ENCODE peak calls at places on chromosomes 4 and X, in five cellular contexts. One of them, this sample, is unnamed.

GRCh38 chrX:129577473-129577872 is 37.4 kb downstream of the OCRL start:
- DNase-seq in suprapubic skin: no peak
- DNase-seq in SJSA1: peak; percentile 58
- DNase-seq in PC-3: peak; percentile 5
- DNase-seq in CD8-positive, alpha-beta memory T cell: no peak
- DNase-seq in this sample: no peak

GRCh38 chr4:4267981-4268380 is 20.0 kb upstream of the TMEM128 start:
- DNase-seq in suprapubic skin: no peak
- DNase-seq in SJSA1: peak; percentile 66
- DNase-seq in CD8-positive, alpha-beta memory T cell: no peak
- DNase-seq in PC-3: no peak
- DNase-seq in this sample: no peak

GRCh38 chr4:144174401-144175067 is 34.0 kb upstream of the GYPA start:
- DNase-seq in CD8-positive, alpha-beta memory T cell: no peak
- DNase-seq in PC-3: peak; percentile 81
- DNase-seq in SJSA1: no peak
- DNase-seq in suprapubic skin: no peak
- DNase-seq in this sample: no peak

GRCh38 chr4:152892985-152893384 is 43.1 kb upstream of the FHDC1 start:
- DNase-seq in PC-3: no peak
- DNase-seq in SJSA1: no peak
- DNase-seq in CD8-positive, alpha-beta memory T cell: no peak
- DNase-seq in suprapubic skin: no peak
- DNase-seq in this sample: peak; percentile 62

GRCh38 chrX:13762015-13762414 is 27.5 kb downstream of the OFD1 start:
- DNase-seq in PC-3: no peak
- DNase-seq in suprapubic skin: no peak
- DNase-seq in SJSA1: no peak
- DNase-seq in CD8-positive, alpha-beta memory T cell: no peak
- DNase-seq in this sample: no peak

GRCh38 chrX:41526925-41527324 is 79.8 kb downstream of the NYX start:
- DNase-seq in CD8-positive, alpha-beta memory T cell: no peak
- DNase-seq in PC-3: peak; percentile 71
- DNase-seq in suprapubic skin: no peak
- DNase-seq in SJSA1: no peak
- DNase-seq in this sample: no peak

GRCh38 chr4:188295899-188296298 is 156.7 kb downstream of the TRIML1 start:
- DNase-seq in suprapubic skin: no peak
- DNase-seq in SJSA1: no peak
- DNase-seq in CD8-positive, alpha-beta memory T cell: no peak
- DNase-seq in PC-3: no peak
- DNase-seq in this sample: no peak

GRCh38 chr4:38241541-38241940 is 281.3 kb downstream of the PTTG2 start:
- DNase-seq in PC-3: no peak
- DNase-seq in CD8-positive, alpha-beta memory T cell: no peak
- DNase-seq in suprapubic skin: no peak
- DNase-seq in SJSA1: no peak
- DNase-seq in this sample: no peak

GRCh38 chrX:119541188-119541587 is 24.0 kb downstream of the STEEP1 start:
- DNase-seq in CD8-positive, alpha-beta memory T cell: no peak
- DNase-seq in PC-3: peak; percentile 71
- DNase-seq in suprapubic skin: no peak
- DNase-seq in SJSA1: peak; percentile 60
- DNase-seq in this sample: no peak

GRCh38 chr4:184421558-184422155 is 52.7 kb downstream of the IRF2 start:
- DNase-seq in CD8-positive, alpha-beta memory T cell: no peak
- DNase-seq in suprapubic skin: no peak
- DNase-seq in SJSA1: no peak
- DNase-seq in PC-3: no peak
- DNase-seq in this sample: no peak

GRCh38 chr4:145755802-145756201 is 75.9 kb downstream of the C4orf51 start:
- DNase-seq in SJSA1: no peak
- DNase-seq in suprapubic skin: no peak
- DNase-seq in CD8-positive, alpha-beta memory T cell: no peak
- DNase-seq in PC-3: no peak
- DNase-seq in this sample: no peak

GRCh38 chr4:130808492-130808891 is 1712.5 kb downstream of the C4orf33 start:
- DNase-seq in PC-3: peak; percentile 49
- DNase-seq in SJSA1: no peak
- DNase-seq in suprapubic skin: no peak
- DNase-seq in CD8-positive, alpha-beta memory T cell: no peak
- DNase-seq in this sample: no peak

GRCh38 chrX:123779908-123780396 is 47.1 kb upstream of the THOC2 start:
- DNase-seq in CD8-positive, alpha-beta memory T cell: no peak
- DNase-seq in PC-3: peak; percentile 56
- DNase-seq in SJSA1: no peak
- DNase-seq in suprapubic skin: no peak
- DNase-seq in this sample: peak; percentile 32

GRCh38 chrX:24100713-24101112 is 46.0 kb downstream of the EIF2S3 start:
- DNase-seq in SJSA1: no peak
- DNase-seq in PC-3: no peak
- DNase-seq in suprapubic skin: no peak
- DNase-seq in CD8-positive, alpha-beta memory T cell: no peak
- DNase-seq in this sample: no peak

GRCh38 chr4:145812902-145813301 is 125.7 kb downstream of the ZNF827 start:
- DNase-seq in suprapubic skin: no peak
- DNase-seq in SJSA1: peak; percentile 56
- DNase-seq in PC-3: peak; percentile 92
- DNase-seq in CD8-positive, alpha-beta memory T cell: no peak
- DNase-seq in this sample: no peak

GRCh38 chr4:184348311-184349233 is 125.8 kb downstream of the IRF2 start:
- DNase-seq in SJSA1: no peak
- DNase-seq in CD8-positive, alpha-beta memory T cell: no peak
- DNase-seq in PC-3: no peak
- DNase-seq in suprapubic skin: no peak
- DNase-seq in this sample: peak; percentile 88

GRCh38 chrX:56798866-56799864 is 70.1 kb downstream of the NBDY start:
- DNase-seq in SJSA1: peak; percentile 9
- DNase-seq in PC-3: no peak
- DNase-seq in CD8-positive, alpha-beta memory T cell: no peak
- DNase-seq in suprapubic skin: peak; percentile 46
- DNase-seq in this sample: peak; percentile 34

GRCh38 chrX:77447339-77448149 is at the start of gene FGF16:
- DNase-seq in PC-3: no peak
- DNase-seq in suprapubic skin: peak; percentile 61
- DNase-seq in SJSA1: no peak
- DNase-seq in CD8-positive, alpha-beta memory T cell: no peak
- DNase-seq in this sample: no peak

GRCh38 chr4:8552581-8553205 is 27.5 kb upstream of the GPR78 start:
- DNase-seq in SJSA1: no peak
- DNase-seq in CD8-positive, alpha-beta memory T cell: no peak
- DNase-seq in PC-3: no peak
- DNase-seq in suprapubic skin: no peak
- DNase-seq in this sample: no peak

GRCh38 chrX:130952266-130953043 is 49.4 kb upstream of the ENOX2 start:
- DNase-seq in CD8-positive, alpha-beta memory T cell: no peak
- DNase-seq in suprapubic skin: no peak
- DNase-seq in SJSA1: no peak
- DNase-seq in PC-3: no peak
- DNase-seq in this sample: no peak

GRCh38 chrX:152656890-152657289 is 19.2 kb downstream of the GABRQ start:
- DNase-seq in PC-3: no peak
- DNase-seq in SJSA1: no peak
- DNase-seq in CD8-positive, alpha-beta memory T cell: no peak
- DNase-seq in suprapubic skin: no peak
- DNase-seq in this sample: no peak

GRCh38 chrX:68684291-68684918 is 36.9 kb downstream of the STARD8 start:
- DNase-seq in SJSA1: no peak
- DNase-seq in CD8-positive, alpha-beta memory T cell: no peak
- DNase-seq in suprapubic skin: no peak
- DNase-seq in PC-3: no peak
- DNase-seq in this sample: no peak

GRCh38 chr4:166078956-166079355 is 205.9 kb downstream of the TLL1 start:
- DNase-seq in SJSA1: no peak
- DNase-seq in PC-3: peak; percentile 46
- DNase-seq in CD8-positive, alpha-beta memory T cell: no peak
- DNase-seq in suprapubic skin: no peak
- DNase-seq in this sample: no peak

GRCh38 chrX:10174051-10174450 is 17.3 kb downstream of the CLCN4 start:
- DNase-seq in suprapubic skin: no peak
- DNase-seq in SJSA1: no peak
- DNase-seq in PC-3: no peak
- DNase-seq in CD8-positive, alpha-beta memory T cell: no peak
- DNase-seq in this sample: no peak

GRCh38 chrX:40227111-40227510 is 129.4 kb upstream of the BCOR start:
- DNase-seq in SJSA1: no peak
- DNase-seq in suprapubic skin: no peak
- DNase-seq in PC-3: no peak
- DNase-seq in CD8-positive, alpha-beta memory T cell: no peak
- DNase-seq in this sample: no peak

GRCh38 chr4:42965326-42965725 is 72.8 kb downstream of the GRXCR1 start:
- DNase-seq in PC-3: peak; percentile 48
- DNase-seq in suprapubic skin: no peak
- DNase-seq in SJSA1: no peak
- DNase-seq in CD8-positive, alpha-beta memory T cell: no peak
- DNase-seq in this sample: no peak

GRCh38 chrX:12709047-12709446 is 82.2 kb upstream of the PRPS2 start:
- DNase-seq in CD8-positive, alpha-beta memory T cell: no peak
- DNase-seq in SJSA1: no peak
- DNase-seq in PC-3: peak; percentile 74
- DNase-seq in suprapubic skin: no peak
- DNase-seq in this sample: no peak

GRCh38 chrX:69036674-69037573 is 128.3 kb downstream of the PJA1 start:
- DNase-seq in CD8-positive, alpha-beta memory T cell: no peak
- DNase-seq in suprapubic skin: no peak
- DNase-seq in PC-3: no peak
- DNase-seq in SJSA1: no peak
- DNase-seq in this sample: no peak

GRCh38 chrX:103635436-103635835 is 6.7 kb downstream of the TCEAL1 start:
- DNase-seq in CD8-positive, alpha-beta memory T cell: no peak
- DNase-seq in PC-3: peak; percentile 55
- DNase-seq in SJSA1: no peak
- DNase-seq in suprapubic skin: no peak
- DNase-seq in this sample: no peak

GRCh38 chr4:85508654-85509053 is 33.7 kb downstream of the ARHGAP24 start:
- DNase-seq in SJSA1: no peak
- DNase-seq in CD8-positive, alpha-beta memory T cell: no peak
- DNase-seq in suprapubic skin: no peak
- DNase-seq in PC-3: no peak
- DNase-seq in this sample: no peak

GRCh38 chr4:104494822-104495559 is at the start of gene CXXC4:
- DNase-seq in CD8-positive, alpha-beta memory T cell: peak; percentile 47
- DNase-seq in PC-3: no peak
- DNase-seq in suprapubic skin: peak; percentile 68
- DNase-seq in SJSA1: peak; percentile 59
- DNase-seq in this sample: peak; percentile 67

GRCh38 chr4:174255790-174256189 is 27.7 kb downstream of the FBXO8 start:
- DNase-seq in SJSA1: no peak
- DNase-seq in CD8-positive, alpha-beta memory T cell: no peak
- DNase-seq in suprapubic skin: no peak
- DNase-seq in PC-3: peak; percentile 7
- DNase-seq in this sample: no peak
- H3K27ac ChIP-seq in SJSA1: no peak overlapping the region
- H3K27ac ChIP-seq in CD8-positive, alpha-beta memory T cell: no peak overlapping the region
- H3K27ac ChIP-seq in suprapubic skin: no peak overlapping the region
- H3K27ac ChIP-seq in PC-3: no peak overlapping the region
- H3K27ac ChIP-seq in this sample: no peak overlapping the region

DNA sequence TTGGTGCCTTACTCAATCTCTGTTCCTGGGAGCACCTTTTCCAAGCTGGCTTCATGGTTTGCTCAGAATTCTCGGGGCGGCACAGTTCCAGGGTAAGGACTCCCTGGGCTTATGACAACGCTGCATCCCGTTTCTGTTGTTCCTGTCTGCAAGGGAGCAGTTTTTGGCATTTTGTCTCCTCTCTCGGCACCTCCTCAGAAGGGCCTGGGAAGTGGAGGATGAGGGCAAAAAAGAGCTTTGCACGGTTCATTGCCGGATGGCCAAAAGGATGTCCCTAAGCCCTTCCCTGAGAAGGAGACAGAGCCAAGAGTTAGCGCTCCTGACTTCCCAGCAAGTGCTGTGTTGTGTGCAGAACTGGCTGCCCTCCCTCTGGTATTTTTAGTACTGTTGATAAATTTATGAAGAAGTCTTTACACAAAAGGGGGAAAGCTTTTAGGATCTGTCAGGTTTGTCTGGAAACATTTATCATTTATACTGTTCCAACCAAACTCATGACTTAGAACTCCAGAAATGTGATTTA is 13.4 kb downstream of the SRD5A3 start:
- DNase-seq in suprapubic skin: no peak
- DNase-seq in CD8-positive, alpha-beta memory T cell: no peak
- DNase-seq in PC-3: no peak
- DNase-seq in SJSA1: no peak
- DNase-seq in this sample: no peak
- H3K27ac ChIP-seq in suprapubic skin: peak overlapping the region; percentile 73
- H3K27ac ChIP-seq in CD8-positive, alpha-beta memory T cell: no peak overlapping the region
- H3K27ac ChIP-seq in PC-3: peak overlapping the region; percentile 77
- H3K27ac ChIP-seq in SJSA1: no peak overlapping the region
- H3K27ac ChIP-seq in this sample: peak overlapping the region; percentile 0

GRCh38 chr4:186723207-186724047 is at the start of gene FAT1:
- DNase-seq in suprapubic skin: peak; percentile 69
- DNase-seq in PC-3: peak; percentile 72
- DNase-seq in SJSA1: no peak
- DNase-seq in CD8-positive, alpha-beta memory T cell: no peak
- DNase-seq in this sample: peak; percentile 66

GRCh38 chr4:186724048-186724860 is 598 bp upstream of the FAT1 start:
- DNase-seq in suprapubic skin: peak; percentile 75
- DNase-seq in PC-3: peak; percentile 37
- DNase-seq in CD8-positive, alpha-beta memory T cell: no peak
- DNase-seq in SJSA1: no peak
- DNase-seq in this sample: peak; percentile 50

GRCh38 chr4:186724861-186725419 is 1.3 kb upstream of the FAT1 start:
- DNase-seq in SJSA1: no peak
- DNase-seq in suprapubic skin: no peak
- DNase-seq in PC-3: no peak
- DNase-seq in CD8-positive, alpha-beta memory T cell: no peak
- DNase-seq in this sample: peak; percentile 46

GRCh38 chr4:186719925-186720694 is 3.5 kb downstream of the FAT1 start:
- DNase-seq in PC-3: peak; percentile 50
- DNase-seq in suprapubic skin: no peak
- DNase-seq in CD8-positive, alpha-beta memory T cell: no peak
- DNase-seq in SJSA1: no peak
- DNase-seq in this sample: no peak

GRCh38 chr4:186722856-186723206 is 825 bp downstream of the FAT1 start:
- DNase-seq in SJSA1: no peak
- DNase-seq in CD8-positive, alpha-beta memory T cell: no peak
- DNase-seq in suprapubic skin: no peak
- DNase-seq in PC-3: peak; percentile 18
- DNase-seq in this sample: no peak
- H3K27ac ChIP-seq in SJSA1: peak overlapping the region; percentile 95
- H3K27ac ChIP-seq in CD8-positive, alpha-beta memory T cell: no peak overlapping the region
- H3K27ac ChIP-seq in suprapubic skin: peak overlapping the region; percentile 93
- H3K27ac ChIP-seq in PC-3: peak overlapping the region; percentile 15
- H3K27ac ChIP-seq in this sample: peak overlapping the region; percentile 92

DNA sequence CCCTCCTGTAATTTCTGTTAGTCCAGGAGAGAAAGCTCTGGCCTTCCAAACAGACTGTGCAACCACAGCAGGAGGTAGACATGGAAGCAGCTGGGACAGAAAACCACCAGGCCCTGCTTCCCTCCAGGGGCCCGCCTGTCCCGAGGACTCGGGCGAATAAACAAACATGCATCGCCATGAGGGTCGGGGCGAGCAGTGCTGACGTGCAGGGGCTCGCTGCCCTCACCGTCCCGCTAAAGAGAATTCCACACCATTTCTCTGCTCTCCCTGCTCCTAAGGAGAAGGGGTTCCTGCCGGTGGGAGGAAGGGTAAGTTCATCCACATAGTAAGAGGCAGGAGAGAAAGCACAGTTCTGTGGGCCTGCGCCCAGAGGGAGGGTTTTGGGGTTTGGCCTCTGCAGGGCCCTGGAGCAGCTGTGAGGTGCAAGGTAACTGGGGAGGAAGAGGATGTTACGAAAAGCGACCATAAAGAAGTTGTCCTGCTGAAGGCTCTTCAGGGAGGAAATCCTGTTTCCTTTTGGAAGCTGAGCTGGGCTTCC is 54.9 kb downstream of the WFS1 start:
- DNase-seq in suprapubic skin: no peak
- DNase-seq in CD8-positive, alpha-beta memory T cell: no peak
- DNase-seq in SJSA1: no peak
- DNase-seq in PC-3: no peak
- DNase-seq in this sample: no peak
- H3K27ac ChIP-seq in suprapubic skin: peak overlapping the region; percentile 81
- H3K27ac ChIP-seq in CD8-positive, alpha-beta memory T cell: no peak overlapping the region
- H3K27ac ChIP-seq in SJSA1: no peak overlapping the region
- H3K27ac ChIP-seq in PC-3: peak overlapping the region; percentile 28
- H3K27ac ChIP-seq in this sample: no peak overlapping the region